ENCODE peak calls at places on chromosome 14, in five cellular contexts. K is HepG2, L is H1, Q is GM12892, F is SK-N-SH. C is an unnamed sample.

GRCh38 chr14:96852823-96853422 is 55.7 kb downstream of the VRK1 start:
- DNase-seq in Q (no peak), F (peak), L (no peak), K (peak), C (no peak)

GRCh38 chr14:33404054-33404453 is 465.4 kb downstream of the NPAS3 start:
- DNase-seq in K (no peak), L (no peak), Q (no peak), F (no peak), C (no peak)

GRCh38 chr14:95313707-95314106 is 6.0 kb downstream of the CLMN start:
- DNase-seq in K (peak), F (no peak), Q (no peak), L (no peak), C (no peak)

GRCh38 chr14:89955418-89956293 is at the start of gene TDP1:
- DNase-seq in F (peak), L (peak), K (peak), Q (peak), C (peak)

GRCh38 chr14:92724516-92725340 is 23.7 kb downstream of the LGMN start:
- DNase-seq in L (no peak), K (peak), Q (no peak), F (no peak), C (no peak)

GRCh38 chr14:90510208-90510607 is 113.4 kb downstream of the CALM1 start:
- DNase-seq in Q (no peak), L (no peak), K (no peak), F (no peak), C (no peak)

GRCh38 chr14:23095196-23096108 is at the start of gene C14orf119:
- DNase-seq in K (peak), L (no peak), F (peak), Q (peak), C (peak)

GRCh38 chr14:88962356-88962755 is 137.9 kb downstream of the TTC8 start:
- DNase-seq in L (no peak), Q (no peak), K (no peak), F (no peak), C (no peak)

GRCh38 chr14:41285193-41285748 is 321.4 kb upstream of the LRFN5 start:
- DNase-seq in F (no peak), Q (no peak), K (peak), L (peak), C (no peak)

GRCh38 chr14:36324897-36325296 is 4.5 kb upstream of the MBIP start:
- DNase-seq in F (no peak), K (no peak), L (no peak), Q (no peak), C (no peak)

GRCh38 chr14:52954346-52955214 is 3.7 kb upstream of the FERMT2 start:
- DNase-seq in F (no peak), K (no peak), L (no peak), Q (no peak), C (no peak)
- TF ChIP-seq POLR2AphosphoS5 in F (no peak), K (no peak), L (no peak), Q (peak), C (no peak)

DNA sequence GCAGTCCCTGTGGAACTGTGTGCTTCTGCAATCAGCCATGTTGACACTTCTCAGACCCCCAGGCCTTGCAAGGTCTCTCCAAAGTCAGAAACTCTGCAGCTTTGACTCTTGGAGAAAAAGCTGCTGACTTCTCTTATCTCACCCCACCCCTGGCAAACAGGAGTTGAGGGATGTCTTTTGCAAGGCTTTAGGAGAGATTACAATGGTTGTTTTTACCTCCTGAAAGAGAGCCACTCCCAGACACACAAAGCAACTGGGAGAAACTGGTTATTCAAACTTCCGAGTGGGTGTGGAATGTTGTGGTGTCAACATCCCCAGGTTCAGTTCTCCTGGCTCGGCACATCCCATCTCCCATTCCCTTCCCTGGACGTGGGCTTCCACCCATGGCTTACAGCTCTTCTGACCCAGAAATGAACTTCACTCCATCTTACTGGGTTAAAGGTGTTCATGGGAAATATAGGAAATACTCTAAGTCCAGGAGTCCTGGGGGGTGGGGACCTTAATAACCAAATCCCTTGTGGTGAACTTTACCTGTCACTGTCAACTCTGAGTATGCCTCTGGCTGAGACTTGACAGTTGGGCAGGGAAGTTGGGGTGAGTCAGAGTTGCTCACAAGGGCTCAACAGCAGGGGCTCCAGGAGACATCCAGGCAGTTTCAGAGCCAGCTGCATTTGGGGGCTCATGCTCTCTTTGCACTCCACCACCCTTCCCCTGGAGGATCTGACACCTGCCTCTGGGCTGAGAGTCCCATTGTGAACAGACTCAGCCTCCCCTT is 41.9 kb downstream of the CCDC177 start:
- DNase-seq in Q (no peak), L (no peak), F (no peak), K (no peak), C (no peak)
- TF ChIP-seq TAF1 in Q (no peak), L (no peak), F (no peak), K (no peak), C (no peak)

GRCh38 chr14:103056322-103057027 is 874 bp downstream of the CDC42BPB start:
- DNase-seq in Q (no peak), F (peak), K (no peak), L (peak), C (no peak)
- TF ChIP-seq POLR2AphosphoS5 in Q (no peak), F (no peak), K (no peak), L (no peak), C (no peak)

GRCh38 chr14:52798826-52799225 is 7.4 kb upstream of the GNPNAT1 start:
- DNase-seq in Q (no peak), L (no peak), F (no peak), K (no peak), C (no peak)

GRCh38 chr14:52797653-52798052 is 6.2 kb upstream of the GNPNAT1 start:
- DNase-seq in L (no peak), K (no peak), Q (no peak), F (no peak), C (no peak)

GRCh38 chr14:52802597-52802996 is 11.2 kb upstream of the GNPNAT1 start:
- DNase-seq in L (no peak), K (no peak), F (no peak), Q (no peak), C (no peak)

GRCh38 chr14:52801014-52801708 is 9.8 kb upstream of the GNPNAT1 start:
- DNase-seq in K (no peak), L (no peak), Q (no peak), F (no peak), C (no peak)
- TF ChIP-seq TAF1 in K (no peak), L (no peak), Q (no peak), F (no peak), C (no peak)

GRCh38 chr14:61710853-61711817 is 15.8 kb downstream of the HIF1A start:
- DNase-seq in F (no peak), K (peak), L (no peak), Q (no peak), C (no peak)
- TF ChIP-seq POLR2AphosphoS5 in F (no peak), K (no peak), L (no peak), Q (no peak), C (no peak)

GRCh38 chr14:99258341-99258781 is 13.6 kb downstream of the BCL11B start:
- DNase-seq in K (no peak), Q (no peak), F (no peak), L (no peak), C (no peak)

GRCh38 chr14:99260652-99261551 is 11.1 kb downstream of the BCL11B start:
- DNase-seq in Q (no peak), F (no peak), L (no peak), K (no peak), C (no peak)

GRCh38 chr14:99258884-99259283 is 13.1 kb downstream of the BCL11B start:
- DNase-seq in K (no peak), Q (no peak), F (no peak), L (no peak), C (no peak)

GRCh38 chr14:99260116-99260515 is 11.9 kb downstream of the BCL11B start:
- DNase-seq in L (no peak), F (no peak), K (no peak), Q (no peak), C (no peak)

DNA sequence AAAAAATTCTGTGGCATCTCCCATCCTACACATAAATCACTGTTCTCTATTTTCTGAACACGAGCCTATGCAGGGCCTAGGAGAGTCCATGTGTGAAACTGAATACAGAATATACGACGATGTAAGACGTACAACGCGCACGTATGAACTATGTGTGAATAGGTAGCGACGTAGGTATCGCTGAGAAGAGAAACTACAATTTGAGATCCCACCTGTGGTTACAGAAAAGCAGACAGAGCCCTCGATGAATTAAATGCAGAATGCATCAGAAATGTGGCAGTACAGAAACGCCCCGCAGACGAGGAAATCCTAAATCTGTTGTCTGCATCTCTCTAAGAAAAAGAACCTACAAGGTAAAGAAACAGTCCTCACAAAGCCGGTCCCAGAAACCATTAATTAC is 12.7 kb downstream of the BCL11B start:
- DNase-seq in Q (no peak), K (no peak), F (no peak), L (no peak), C (no peak)
- TF ChIP-seq TAF1 in Q (no peak), K (no peak), F (no peak), L (no peak), C (no peak)